ENCODE peak calls at places on chromosomes 3 and 15, in seven cellular contexts. P, B, J, M, S, G and R are unnamed samples.

GRCh38 chr15:51499379-51499976 is 123.1 kb downstream of the DMXL2 start:
- DNase-seq in G (no peak), S (no peak), J (no peak), B (peak; percentile 4), M (no peak), P (no peak), R (no peak)

GRCh38 chr15:23645379-23646164 is 2.1 kb downstream of the MAGEL2 start:
- DNase-seq in B (no peak), P (no peak), M (peak; percentile 59), J (no peak), G (no peak), S (no peak), R (peak; percentile 51)

GRCh38 chr3:38805765-38806386 is 10.1 kb downstream of the SCN10A start:
- DNase-seq in M (no peak), S (no peak), J (peak; percentile 64), P (no peak), B (peak; percentile 5), G (peak; percentile 37), R (peak; percentile 78)

GRCh38 chr3:4740397-4741105 is 238.7 kb upstream of the BHLHE40 start:
- DNase-seq in J (no peak), B (no peak), S (no peak), G (no peak), M (no peak), P (no peak), R (no peak)

GRCh38 chr3:78757734-78758133 is 1010.1 kb downstream of the ROBO1 start:
- DNase-seq in B (no peak), P (no peak), S (no peak), G (no peak), J (no peak), M (no peak), R (no peak)

GRCh38 chr3:126124148-126124868 is 40.4 kb upstream of the SLC41A3 start:
- DNase-seq in S (peak; percentile 56), G (no peak), B (no peak), P (no peak), J (no peak), M (no peak), R (peak; percentile 69)

GRCh38 chr15:45393851-45394250 is 15.5 kb upstream of the GATM start:
- DNase-seq in M (no peak), G (no peak), S (no peak), J (no peak), P (no peak), B (no peak), R (no peak)

GRCh38 chr3:105367406-105368213 is 901 bp downstream of the ALCAM start:
- DNase-seq in B (peak; percentile 85), S (peak; percentile 69), P (peak; percentile 19), G (no peak), M (peak; percentile 46), J (peak; percentile 19), R (peak; percentile 71)

GRCh38 chr15:90160781-90161727 is 40.1 kb upstream of the SEMA4B start:
- DNase-seq in B (no peak), G (no peak), M (no peak), S (no peak), J (no peak), P (no peak), R (no peak)

GRCh38 chr3:18868911-18869689 is 279.2 kb upstream of the KCNH8 start:
- DNase-seq in J (no peak), B (no peak), M (no peak), S (no peak), G (no peak), P (no peak), R (no peak)

GRCh38 chr3:65006300-65006739 is 318.5 kb upstream of the ADAMTS9 start:
- DNase-seq in G (no peak), S (no peak), B (no peak), J (no peak), M (no peak), P (no peak), R (no peak)

GRCh38 chr15:41827290-41827879 is 507 bp upstream of the JMJD7 start:
- DNase-seq in J (no peak), S (no peak), B (peak; percentile 51), G (no peak), P (no peak), M (no peak), R (peak; percentile 80)

GRCh38 chr3:48601622-48601994 is 6.5 kb upstream of the COL7A1 start:
- DNase-seq in J (no peak), G (no peak), B (no peak), P (no peak), S (no peak), M (no peak), R (no peak)

GRCh38 chr3:38649500-38650247 is at the start of gene SCN5A:
- DNase-seq in B (peak; percentile 39), J (no peak), P (no peak), M (peak; percentile 58), G (no peak), S (no peak), R (no peak)

GRCh38 chr3:140682586-140682985 is 4.7 kb downstream of the TRIM42 start:
- DNase-seq in M (no peak), G (no peak), P (no peak), J (no peak), B (no peak), S (no peak), R (no peak)

GRCh38 chr3:155391583-155391982 is 98.1 kb upstream of the STRIT1 start:
- DNase-seq in G (no peak), S (no peak), M (no peak), J (no peak), B (no peak), P (no peak), R (no peak)

GRCh38 chr3:118801899-118802298 is 232.7 kb downstream of the IGSF11 start:
- DNase-seq in M (no peak), P (no peak), S (no peak), J (no peak), G (no peak), B (no peak), R (no peak)

GRCh38 chr3:141816958-141817357 is 53.8 kb downstream of the GRK7 start:
- DNase-seq in G (no peak), M (no peak), B (no peak), J (no peak), P (no peak), S (no peak), R (no peak)

GRCh38 chr3:62601238-62601856 is 228.0 kb upstream of the FEZF2 start:
- DNase-seq in B (no peak), S (no peak), G (no peak), J (no peak), P (no peak), M (no peak), R (no peak)

GRCh38 chr3:166471074-166471753 is 634.0 kb upstream of the BCHE start:
- DNase-seq in J (no peak), P (no peak), G (no peak), B (no peak), S (no peak), M (no peak), R (no peak)

GRCh38 chr3:142337994-142338393 is 109.8 kb downstream of the XRN1 start:
- DNase-seq in J (no peak), S (no peak), B (no peak), G (no peak), M (no peak), P (no peak), R (no peak)

GRCh38 chr3:152071924-152072323 is 196.8 kb upstream of the MBNL1 start:
- DNase-seq in J (no peak), G (no peak), S (no peak), B (peak; percentile 23), M (no peak), P (no peak), R (no peak)

GRCh38 chr3:152073267-152073666 is 195.5 kb upstream of the MBNL1 start:
- DNase-seq in G (no peak), B (no peak), M (no peak), J (no peak), S (no peak), P (no peak), R (no peak)

GRCh38 chr3:152079980-152080379 is 188.7 kb upstream of the MBNL1 start:
- DNase-seq in J (no peak), S (no peak), P (no peak), M (no peak), B (no peak), G (no peak), R (no peak)

GRCh38 chr3:152071315-152071714 is 197.4 kb upstream of the MBNL1 start:
- DNase-seq in P (no peak), B (no peak), M (no peak), G (no peak), S (no peak), J (no peak), R (no peak)

GRCh38 chr3:152076148-152076547 is 192.6 kb upstream of the MBNL1 start:
- DNase-seq in J (no peak), G (no peak), B (no peak), M (no peak), S (no peak), P (no peak), R (no peak)
- TF ChIP-seq CTCF in J (no peak), G (no peak), B (no peak), M (no peak), S (no peak), P (no peak), R (no peak)

GRCh38 chr15:47411733-47412530 is 305.4 kb upstream of the SEMA6D start:
- DNase-seq in G (no peak), M (no peak), B (no peak), S (no peak), P (no peak), J (no peak), R (no peak)

GRCh38 chr15:47409038-47409437 is 308.3 kb upstream of the SEMA6D start:
- DNase-seq in P (no peak), G (no peak), S (no peak), B (no peak), M (no peak), J (no peak), R (no peak)

GRCh38 chr15:47409601-47410000 is 307.7 kb upstream of the SEMA6D start:
- DNase-seq in M (no peak), S (no peak), G (no peak), J (no peak), P (no peak), B (no peak), R (no peak)

GRCh38 chr15:47407692-47408091 is 309.6 kb upstream of the SEMA6D start:
- DNase-seq in B (no peak), M (no peak), J (no peak), P (no peak), S (no peak), G (no peak), R (peak; percentile 53)

GRCh38 chr15:47410243-47410642 is 307.1 kb upstream of the SEMA6D start:
- DNase-seq in G (no peak), J (no peak), B (no peak), P (no peak), M (no peak), S (no peak), R (no peak)
- TF ChIP-seq CTCF in G (no peak), J (no peak), B (no peak), P (no peak), M (no peak), S (no peak), R (no peak)

DNA sequence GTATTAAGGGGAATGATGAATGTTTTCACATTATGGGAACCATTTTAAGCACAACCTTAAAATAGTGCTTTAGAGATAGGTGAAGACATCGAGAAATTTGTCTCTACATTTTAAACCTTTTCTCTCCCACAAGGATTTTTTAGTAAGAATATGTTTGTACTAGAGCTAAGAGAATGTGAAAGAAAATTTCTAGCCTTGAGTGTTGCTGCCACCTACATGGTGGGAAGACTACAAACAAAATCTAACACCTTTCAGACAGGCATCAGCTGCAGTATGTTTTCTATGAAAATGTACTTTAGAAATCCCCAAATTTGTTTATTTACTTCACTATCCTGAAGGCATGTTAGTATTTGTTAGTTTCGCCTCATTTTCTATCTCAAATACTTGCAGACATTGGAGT is 247.4 kb downstream of the WDR72 start:
- DNase-seq in B (no peak), P (no peak), J (no peak), M (no peak), S (no peak), G (no peak), R (no peak)
- TF ChIP-seq CTCF in B (no peak), P (no peak), J (peak; percentile 38), M (no peak), S (peak; percentile 41), G (no peak), R (no peak)

GRCh38 chr3:175146258-175146657 is 287.1 kb downstream of the NAALADL2 start:
- DNase-seq in S (no peak), J (no peak), G (no peak), P (no peak), B (no peak), M (no peak), R (no peak)
- TF ChIP-seq CTCF in S (peak; percentile 51), J (peak; percentile 22), G (no peak), P (no peak), B (no peak), M (no peak), R (no peak)